ENCODE peak calls at places on chromosomes 12 and 14, in four cellular contexts. N is thoracic aorta, E is lung, I is heart right ventricle. W is an unnamed sample. For H3K9me3, the result is how much of the 10 kb centered on the place peaks cover.

GRCh38 chr14:94038510-94038909 is 12.4 kb downstream of the OTUB2 start:
- DNase-seq in N (no peak), I (no peak), E (no peak), W (no peak)

GRCh38 chr12:599756-600155 is 63.5 kb downstream of the NINJ2 start:
- DNase-seq in N (no peak), E (no peak), I (no peak), W (no peak)

GRCh38 chr14:92866181-92866752 is 56.7 kb upstream of the CHGA start:
- DNase-seq in N (no peak), I (no peak), E (no peak), W (no peak)

GRCh38 chr14:54362089-54362504 is 34.7 kb upstream of the CDKN3 start:
- DNase-seq in I (no peak), N (no peak), E (no peak), W (no peak)

GRCh38 chr14:24411468-24412454 is 13.0 kb downstream of the NYNRIN start:
- DNase-seq in N (no peak), E (no peak), I (no peak), W (peak)

GRCh38 chr14:60301685-60302084 is 52.7 kb downstream of the PPM1A start:
- DNase-seq in I (no peak), N (no peak), E (no peak), W (no peak)

GRCh38 chr12:31220633-31221565 is 105.1 kb downstream of the SINHCAF start:
- DNase-seq in E (no peak), N (no peak), I (no peak), W (no peak)

GRCh38 chr14:60628892-60629291 is 20.4 kb downstream of the SIX1 start:
- DNase-seq in N (no peak), I (no peak), E (no peak), W (no peak)

GRCh38 chr12:12436831-12437345 is 80.0 kb downstream of the BORCS5 start:
- DNase-seq in I (no peak), N (no peak), E (no peak), W (no peak)

GRCh38 chr12:104350211-104350908 is 46.8 kb downstream of the EID3 start:
- DNase-seq in I (no peak), E (peak), N (no peak), W (no peak)

GRCh38 chr14:68665116-68665515 is 127.8 kb downstream of the ZFP36L1 start:
- DNase-seq in E (no peak), N (no peak), I (no peak), W (no peak)

GRCh38 chr14:55699131-55700057 is 119.4 kb downstream of the KTN1 start:
- DNase-seq in E (no peak), I (no peak), N (no peak), W (peak)

GRCh38 chr12:96489392-96490056 is at the start of gene CFAP54:
- DNase-seq in E (peak), N (peak), I (peak), W (peak)

GRCh38 chr12:13097526-13097925 is 5.9 kb downstream of the GSG1 start:
- DNase-seq in I (no peak), E (no peak), N (no peak), W (peak)

GRCh38 chr14:95222151-95222631 is 64.9 kb upstream of the DICER1 start:
- DNase-seq in I (no peak), N (no peak), E (no peak), W (peak)

GRCh38 chr12:118061876-118062791 is 1.2 kb upstream of the WSB2 start:
- DNase-seq in I (peak), N (no peak), E (peak), W (peak)

GRCh38 chr14:76352639-76353281 is 23.2 kb upstream of the ESRRB start:
- DNase-seq in I (peak), N (no peak), E (no peak), W (peak)

GRCh38 chr14:73795974-73796373 is 55.7 kb upstream of the PTGR2 start:
- DNase-seq in E (no peak), N (no peak), I (no peak), W (peak)

GRCh38 chr12:40584763-40585162 is 107.5 kb upstream of the CNTN1 start:
- DNase-seq in E (no peak), N (no peak), I (no peak), W (no peak)

GRCh38 chr12:40587970-40588369 is 104.3 kb upstream of the CNTN1 start:
- DNase-seq in N (no peak), I (no peak), E (no peak), W (no peak)

GRCh38 chr12:40583743-40584142 is 108.5 kb upstream of the CNTN1 start:
- DNase-seq in I (no peak), N (no peak), E (no peak), W (no peak)

GRCh38 chr12:40586823-40587222 is 105.4 kb upstream of the CNTN1 start:
- DNase-seq in E (no peak), I (no peak), N (no peak), W (peak)

DNA sequence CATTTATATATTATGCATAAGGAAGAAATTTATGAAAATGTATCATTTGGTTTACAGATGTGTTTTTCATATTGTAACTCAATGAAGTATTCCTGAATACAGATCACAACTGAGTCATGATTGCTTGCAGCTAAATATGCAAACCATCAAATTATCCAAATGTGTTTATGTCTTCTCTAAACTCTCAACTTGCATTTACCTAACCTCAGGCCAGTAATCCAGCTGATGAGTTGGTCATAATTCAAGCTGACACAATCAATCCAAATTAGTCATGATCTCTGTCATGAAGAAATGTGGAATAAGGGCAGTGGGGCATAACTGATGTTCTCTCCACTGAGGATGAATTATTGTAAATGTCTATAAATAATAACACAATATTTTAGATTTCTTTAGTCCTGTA is 104.8 kb upstream of the CNTN1 start:
- DNase-seq in E (no peak), N (no peak), I (no peak), W (no peak)
- H3K9me3 ChIP-seq in E (under half), N (under half), I (under half), W (under half)

DNA sequence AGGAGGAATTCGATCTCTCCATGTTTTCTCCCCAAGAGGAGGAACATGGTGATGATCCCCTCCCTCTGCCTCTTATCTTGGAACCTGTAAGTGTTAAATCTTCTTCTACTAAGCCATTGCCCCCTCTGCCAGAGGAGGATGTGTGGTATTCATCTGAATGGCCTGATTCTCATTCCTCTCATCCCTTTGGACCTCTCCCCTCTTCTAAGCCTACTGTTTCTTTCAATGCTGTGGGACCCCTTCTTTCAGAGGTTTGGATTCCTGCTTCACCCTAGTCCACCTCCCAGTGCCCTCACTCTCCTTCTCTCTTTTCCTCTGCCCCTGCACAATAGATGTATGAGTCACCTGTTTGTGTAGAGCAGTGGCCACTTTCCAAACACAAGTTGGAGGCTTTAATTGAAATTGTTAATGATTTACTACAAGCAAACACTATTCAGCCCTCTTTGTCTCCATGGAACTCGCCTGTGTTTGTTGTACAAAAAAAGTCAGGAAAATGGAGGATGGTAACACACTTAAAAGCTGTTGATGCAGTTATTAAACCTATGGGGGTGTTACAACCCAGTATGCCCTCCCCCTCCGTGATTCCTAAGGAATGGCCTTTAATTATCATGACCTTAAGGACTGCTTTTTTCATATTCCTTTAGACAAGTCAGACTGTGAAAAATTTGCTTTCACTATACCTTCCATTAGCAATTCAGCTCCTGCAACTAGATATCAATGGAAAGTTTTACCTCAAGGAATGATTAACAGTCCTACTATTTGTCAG is 192.1 kb upstream of the ALG10B start:
- DNase-seq in I (no peak), N (no peak), E (peak), W (no peak)
- H3K9me3 ChIP-seq in I (under half), N (under half), E (under half), W (under half)

GRCh38 chr14:99231850-99232401 is 40.1 kb downstream of the BCL11B start:
- DNase-seq in I (no peak), N (no peak), E (no peak), W (no peak)
- H3K9me3 ChIP-seq in I (under half), N (under half), E (under half), W (under half)

DNA sequence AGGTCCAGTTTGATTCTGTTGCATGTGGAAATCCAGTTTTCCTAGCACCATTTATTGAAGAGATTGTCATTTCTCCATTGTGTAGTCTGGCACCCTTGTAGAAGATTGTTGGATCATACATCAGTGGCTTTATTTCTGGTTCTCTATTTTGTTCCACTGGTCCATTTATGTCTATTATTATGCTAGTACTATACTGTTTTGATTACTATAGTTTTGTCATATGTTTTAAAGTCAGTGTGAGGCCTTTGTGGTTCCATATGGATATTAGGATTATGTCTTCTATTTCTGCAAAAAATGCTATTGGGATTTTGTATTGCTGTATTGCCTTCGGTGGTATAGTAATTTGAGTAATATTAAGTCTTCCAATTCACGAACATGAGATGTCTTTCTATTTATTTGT is 51.4 kb downstream of the LEMD3 start:
- DNase-seq in N (no peak), I (no peak), E (no peak), W (no peak)
- H3K9me3 ChIP-seq in N (under half), I (under half), E (under half), W (under half)

DNA sequence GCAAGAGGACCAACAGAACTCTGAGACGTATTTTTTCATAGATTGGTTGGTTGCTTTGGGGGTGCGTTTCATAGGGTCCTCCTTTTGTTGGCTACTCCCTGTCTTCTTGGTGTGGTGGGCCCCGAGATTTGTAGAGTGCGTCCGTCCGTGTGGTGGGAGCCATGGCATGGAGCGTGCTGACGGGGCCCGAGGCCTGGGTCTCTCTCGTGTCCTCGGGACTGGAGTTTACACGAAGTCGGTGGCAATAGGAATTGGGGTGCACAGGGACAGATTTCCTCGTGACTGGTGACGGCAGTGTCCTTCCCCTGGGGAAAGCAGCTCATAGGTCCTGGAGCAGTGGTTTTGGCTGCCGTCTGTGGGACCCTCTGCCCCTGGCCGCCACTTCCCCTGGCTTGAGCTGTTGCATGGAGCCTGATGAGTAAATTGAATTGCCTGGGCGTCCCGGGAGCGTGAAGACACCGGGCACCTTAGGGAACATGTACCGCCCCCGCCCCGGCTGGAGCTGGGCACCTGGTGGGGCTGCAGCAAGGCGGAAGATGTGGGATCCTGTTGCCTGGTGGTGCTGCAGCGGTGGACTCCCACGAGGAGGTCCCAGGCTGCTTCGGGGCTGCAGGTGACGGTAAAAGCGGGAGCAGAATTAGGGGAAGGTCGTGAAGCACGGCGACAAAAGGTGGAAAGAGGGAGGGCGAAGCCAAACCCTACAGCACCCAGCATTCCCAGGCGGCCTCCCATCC is 153.7 kb upstream of the ALG10B start:
- DNase-seq in E (no peak), N (no peak), I (no peak), W (no peak)
- H3K9me3 ChIP-seq in E (under half), N (under half), I (under half), W (half or more)

DNA sequence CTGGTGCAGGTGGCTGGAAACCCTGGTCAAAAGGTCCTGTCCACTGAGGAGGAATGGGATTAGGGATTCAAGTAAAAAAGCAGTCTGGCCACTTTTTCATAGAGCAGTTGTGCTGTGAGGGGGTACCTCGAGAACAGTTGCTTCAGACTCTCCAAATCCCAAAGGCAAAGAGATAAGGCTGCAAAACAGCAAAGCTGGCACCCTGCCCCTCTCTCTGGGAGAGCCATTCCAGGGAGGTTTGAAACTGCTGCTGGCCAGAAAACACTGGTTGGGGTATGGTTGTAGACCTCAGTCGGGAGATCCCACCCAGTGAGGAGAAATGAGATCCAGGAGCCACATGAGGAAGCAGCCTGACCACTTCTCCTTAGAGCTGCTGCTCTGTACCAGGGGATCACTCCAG is 137.3 kb downstream of the CEP83 start:
- DNase-seq in N (no peak), I (no peak), E (no peak), W (no peak)
- H3K9me3 ChIP-seq in N (under half), I (under half), E (under half), W (under half)

GRCh38 chr14:72515779-72516770 is 377.8 kb downstream of the DPF3 start:
- DNase-seq in E (no peak), I (no peak), N (no peak), W (no peak)
- H3K9me3 ChIP-seq in E (under half), I (under half), N (under half), W (under half)

W was measured in trophoblast cell.